ENCODE peak calls at places on chromosomes 13 and 19, in five cellular contexts. One of them, this sample, is unnamed.

GRCh38 chr13:95391325-95391724 is 90.1 kb upstream of the ABCC4 start:
- DNase-seq in cardiac muscle cell: no peak
- DNase-seq in psoas muscle: no peak
- DNase-seq in Peyer's patch: no peak
- DNase-seq in esophagus muscularis mucosa: no peak
- DNase-seq in this sample: no peak

GRCh38 chr13:67367385-67367784 is 137.2 kb upstream of the PCDH9 start:
- DNase-seq in cardiac muscle cell: peak; percentile 13
- DNase-seq in psoas muscle: no peak
- DNase-seq in Peyer's patch: no peak
- DNase-seq in esophagus muscularis mucosa: no peak
- DNase-seq in this sample: no peak

GRCh38 chr19:42254083-42254849 is 662 bp downstream of the ERF start:
- DNase-seq in cardiac muscle cell: peak; percentile 66
- DNase-seq in psoas muscle: peak; percentile 80
- DNase-seq in Peyer's patch: peak; percentile 95
- DNase-seq in esophagus muscularis mucosa: peak; percentile 96
- DNase-seq in this sample: peak; percentile 79

GRCh38 chr13:48727252-48728011 is 73.7 kb downstream of the CYSLTR2 start:
- DNase-seq in cardiac muscle cell: peak; percentile 69
- DNase-seq in psoas muscle: no peak
- DNase-seq in Peyer's patch: no peak
- DNase-seq in esophagus muscularis mucosa: no peak
- DNase-seq in this sample: peak; percentile 48

GRCh38 chr13:49265822-49266221 is 18.1 kb downstream of the CDADC1 start:
- DNase-seq in cardiac muscle cell: no peak
- DNase-seq in psoas muscle: no peak
- DNase-seq in Peyer's patch: no peak
- DNase-seq in esophagus muscularis mucosa: no peak
- DNase-seq in this sample: no peak

GRCh38 chr13:110575322-110576069 is 14.0 kb upstream of the RAB20 start:
- DNase-seq in cardiac muscle cell: peak; percentile 33
- DNase-seq in psoas muscle: peak; percentile 63
- DNase-seq in Peyer's patch: peak; percentile 69
- DNase-seq in esophagus muscularis mucosa: no peak
- DNase-seq in this sample: peak; percentile 26

GRCh38 chr19:3708207-3708931 is at the start of gene TJP3:
- DNase-seq in cardiac muscle cell: peak; percentile 25
- DNase-seq in psoas muscle: peak; percentile 67
- DNase-seq in Peyer's patch: peak; percentile 87
- DNase-seq in esophagus muscularis mucosa: no peak
- DNase-seq in this sample: no peak

GRCh38 chr13:53200498-53201453 is 172.2 kb downstream of the OLFM4 start:
- DNase-seq in cardiac muscle cell: peak; percentile 58
- DNase-seq in psoas muscle: peak; percentile 70
- DNase-seq in Peyer's patch: peak; percentile 54
- DNase-seq in esophagus muscularis mucosa: peak; percentile 70
- DNase-seq in this sample: peak; percentile 23

GRCh38 chr19:54674021-54674617 is 11.3 kb downstream of the LILRB4 start:
- DNase-seq in cardiac muscle cell: peak; percentile 40
- DNase-seq in psoas muscle: no peak
- DNase-seq in Peyer's patch: no peak
- DNase-seq in esophagus muscularis mucosa: no peak
- DNase-seq in this sample: no peak

GRCh38 chr19:485583-486236 is 10.6 kb upstream of the MADCAM1 start:
- DNase-seq in cardiac muscle cell: peak; percentile 60
- DNase-seq in psoas muscle: peak; percentile 69
- DNase-seq in Peyer's patch: peak; percentile 65
- DNase-seq in esophagus muscularis mucosa: no peak
- DNase-seq in this sample: peak; percentile 48

DNA sequence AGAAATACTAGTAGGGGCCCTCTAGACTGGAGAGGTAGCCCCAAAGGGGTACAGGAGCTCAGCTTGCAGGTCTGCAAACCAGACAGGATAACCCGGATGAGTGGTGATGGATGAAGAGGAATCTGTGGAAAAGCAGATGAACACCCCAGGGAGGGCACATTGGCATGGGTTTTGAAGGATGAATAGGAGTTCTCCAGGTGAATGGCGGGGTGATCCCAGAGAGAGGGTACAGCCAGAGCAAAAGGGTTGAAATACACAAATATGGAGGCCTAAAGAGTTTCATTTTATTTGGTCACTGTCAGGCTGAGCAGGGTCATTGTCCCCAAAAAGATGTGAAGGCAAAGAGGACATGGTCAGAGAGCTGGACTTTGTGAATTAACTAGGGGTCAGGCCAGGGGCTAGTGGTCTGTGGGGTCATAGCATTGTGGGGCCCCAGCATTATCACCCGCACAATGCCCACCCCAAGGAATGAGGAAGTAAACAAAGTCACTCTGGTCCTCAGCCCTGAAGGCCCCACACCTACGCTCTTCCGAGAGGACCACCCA is 4.8 kb downstream of the NR2F6 start:
- DNase-seq in cardiac muscle cell: no peak
- DNase-seq in psoas muscle: no peak
- DNase-seq in Peyer's patch: no peak
- DNase-seq in esophagus muscularis mucosa: no peak
- DNase-seq in this sample: no peak
- H3K4me3 ChIP-seq in cardiac muscle cell: no peak overlapping the region
- H3K4me3 ChIP-seq in psoas muscle: peak overlapping the region; percentile 1
- H3K4me3 ChIP-seq in Peyer's patch: peak overlapping the region; percentile 17
- H3K4me3 ChIP-seq in esophagus muscularis mucosa: no peak overlapping the region
- H3K4me3 ChIP-seq in this sample: no peak overlapping the region

DNA sequence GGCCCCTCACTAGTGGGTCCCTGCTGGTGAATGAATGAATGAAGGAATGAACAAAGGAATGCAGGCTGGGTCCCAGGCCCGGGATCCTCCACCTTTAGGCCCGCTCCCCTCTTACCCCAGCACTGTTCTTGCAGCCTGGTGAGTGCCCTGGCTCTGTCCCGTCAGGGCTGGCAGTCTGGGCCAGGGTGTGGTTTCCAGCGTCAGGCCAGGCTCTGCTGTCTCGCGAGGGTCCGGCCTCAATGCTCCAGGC is 317 bp downstream of the LYL1 start:
- DNase-seq in cardiac muscle cell: no peak
- DNase-seq in psoas muscle: no peak
- DNase-seq in Peyer's patch: no peak
- DNase-seq in esophagus muscularis mucosa: no peak
- DNase-seq in this sample: no peak
- H3K27ac ChIP-seq in cardiac muscle cell: no peak overlapping the region
- H3K27ac ChIP-seq in psoas muscle: peak overlapping the region; percentile 60
- H3K27ac ChIP-seq in Peyer's patch: peak overlapping the region; percentile 69
- H3K27ac ChIP-seq in esophagus muscularis mucosa: peak overlapping the region; percentile 77
- H3K27ac ChIP-seq in this sample: peak overlapping the region; percentile 97

GRCh38 chr19:31391518-31391917 is 42.3 kb upstream of the TSHZ3 start:
- DNase-seq in cardiac muscle cell: no peak
- DNase-seq in psoas muscle: no peak
- DNase-seq in Peyer's patch: no peak
- DNase-seq in esophagus muscularis mucosa: no peak
- DNase-seq in this sample: no peak

GRCh38 chr19:31390721-31391120 is 41.5 kb upstream of the TSHZ3 start:
- DNase-seq in cardiac muscle cell: no peak
- DNase-seq in psoas muscle: no peak
- DNase-seq in Peyer's patch: no peak
- DNase-seq in esophagus muscularis mucosa: no peak
- DNase-seq in this sample: no peak

GRCh38 chr19:31389874-31390273 is 40.6 kb upstream of the TSHZ3 start:
- DNase-seq in cardiac muscle cell: no peak
- DNase-seq in psoas muscle: no peak
- DNase-seq in Peyer's patch: no peak
- DNase-seq in esophagus muscularis mucosa: no peak
- DNase-seq in this sample: no peak

GRCh38 chr19:31397308-31397707 is 48.1 kb upstream of the TSHZ3 start:
- DNase-seq in cardiac muscle cell: no peak
- DNase-seq in psoas muscle: no peak
- DNase-seq in Peyer's patch: no peak
- DNase-seq in esophagus muscularis mucosa: no peak
- DNase-seq in this sample: no peak

DNA sequence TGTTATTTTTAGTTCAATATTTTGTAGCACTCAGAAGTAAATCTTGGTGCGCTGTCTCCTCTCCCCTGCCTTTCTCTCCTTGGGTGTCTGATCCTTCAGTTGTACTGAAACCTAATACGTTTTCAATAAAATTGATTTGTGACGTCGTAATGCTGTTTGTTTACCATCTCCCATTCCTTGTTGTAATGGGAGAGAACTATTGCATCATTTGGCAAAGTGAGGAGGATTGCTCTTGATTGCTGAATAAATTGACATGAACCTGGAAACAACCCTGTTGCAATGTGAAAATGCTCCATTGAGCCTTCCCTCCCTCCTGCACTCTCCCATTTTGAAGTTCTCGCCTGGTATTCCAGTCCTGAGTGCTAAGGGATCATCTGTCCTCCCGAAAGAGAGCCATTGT is 43.3 kb upstream of the TSHZ3 start:
- DNase-seq in cardiac muscle cell: peak; percentile 19
- DNase-seq in psoas muscle: no peak
- DNase-seq in Peyer's patch: no peak
- DNase-seq in esophagus muscularis mucosa: no peak
- DNase-seq in this sample: no peak
- H3K4me3 ChIP-seq in cardiac muscle cell: no peak overlapping the region
- H3K4me3 ChIP-seq in psoas muscle: no peak overlapping the region
- H3K4me3 ChIP-seq in Peyer's patch: no peak overlapping the region
- H3K4me3 ChIP-seq in esophagus muscularis mucosa: no peak overlapping the region
- H3K4me3 ChIP-seq in this sample: no peak overlapping the region

GRCh38 chr19:1647664-1648155 is 4.7 kb downstream of the TCF3 start:
- DNase-seq in cardiac muscle cell: no peak
- DNase-seq in psoas muscle: no peak
- DNase-seq in Peyer's patch: peak; percentile 61
- DNase-seq in esophagus muscularis mucosa: no peak
- DNase-seq in this sample: no peak

GRCh38 chr19:1645299-1645698 is 7.1 kb downstream of the TCF3 start:
- DNase-seq in cardiac muscle cell: no peak
- DNase-seq in psoas muscle: no peak
- DNase-seq in Peyer's patch: no peak
- DNase-seq in esophagus muscularis mucosa: no peak
- DNase-seq in this sample: no peak

GRCh38 chr19:1646931-1647663 is 5.3 kb downstream of the TCF3 start:
- DNase-seq in cardiac muscle cell: no peak
- DNase-seq in psoas muscle: no peak
- DNase-seq in Peyer's patch: no peak
- DNase-seq in esophagus muscularis mucosa: no peak
- DNase-seq in this sample: no peak

GRCh38 chr19:1648156-1648925 is 4.1 kb downstream of the TCF3 start:
- DNase-seq in cardiac muscle cell: no peak
- DNase-seq in psoas muscle: no peak
- DNase-seq in Peyer's patch: peak; percentile 62
- DNase-seq in esophagus muscularis mucosa: no peak
- DNase-seq in this sample: no peak

DNA sequence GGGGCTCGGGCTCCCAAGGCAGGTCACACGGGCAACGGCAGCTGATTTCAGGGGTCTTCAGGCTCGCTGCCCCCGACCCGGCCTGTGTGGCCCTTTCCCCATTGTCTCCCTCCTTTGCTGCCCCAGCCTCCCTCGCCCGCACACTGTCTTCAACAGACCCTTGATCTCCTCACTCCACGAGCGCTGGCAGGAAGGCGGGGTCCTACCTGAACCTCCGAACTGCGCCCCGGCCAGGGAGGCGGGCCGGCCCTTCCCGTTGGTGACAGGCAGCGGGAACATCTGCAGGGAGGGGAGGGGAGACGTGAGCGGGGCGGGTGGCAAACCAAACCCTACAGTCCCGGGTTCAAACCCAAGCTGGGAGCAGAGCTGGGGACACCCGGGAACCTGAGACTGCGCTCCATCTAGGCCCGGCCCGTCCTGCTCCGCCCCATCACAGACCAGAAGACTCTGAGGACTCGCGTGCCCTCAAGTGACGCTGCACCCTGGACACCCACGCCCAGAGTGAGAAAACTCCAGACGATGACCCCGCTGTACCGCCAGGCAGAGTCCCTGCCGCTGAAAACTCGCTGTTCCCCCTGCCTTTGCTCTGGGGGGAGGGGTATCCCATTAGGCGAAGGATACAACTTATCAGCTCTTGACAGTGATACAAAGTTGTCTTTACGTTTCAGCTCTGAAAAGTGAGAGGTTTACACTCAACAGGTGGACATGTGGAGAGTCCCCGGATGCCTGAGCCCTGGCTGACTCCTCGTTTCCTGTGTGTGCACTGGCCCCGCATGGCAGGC is 6.1 kb downstream of the TCF3 start:
- DNase-seq in cardiac muscle cell: no peak
- DNase-seq in psoas muscle: no peak
- DNase-seq in Peyer's patch: no peak
- DNase-seq in esophagus muscularis mucosa: no peak
- DNase-seq in this sample: no peak
- H3K27ac ChIP-seq in cardiac muscle cell: peak overlapping the region; percentile 11
- H3K27ac ChIP-seq in psoas muscle: no peak overlapping the region
- H3K27ac ChIP-seq in Peyer's patch: no peak overlapping the region
- H3K27ac ChIP-seq in esophagus muscularis mucosa: no peak overlapping the region
- H3K27ac ChIP-seq in this sample: no peak overlapping the region

GRCh38 chr19:13019330-13019729 is 24.1 kb downstream of the NFIX start:
- DNase-seq in cardiac muscle cell: no peak
- DNase-seq in psoas muscle: no peak
- DNase-seq in Peyer's patch: no peak
- DNase-seq in esophagus muscularis mucosa: no peak
- DNase-seq in this sample: no peak
- H3K4me3 ChIP-seq in cardiac muscle cell: no peak overlapping the region
- H3K4me3 ChIP-seq in psoas muscle: peak overlapping the region; percentile 57
- H3K4me3 ChIP-seq in Peyer's patch: no peak overlapping the region
- H3K4me3 ChIP-seq in esophagus muscularis mucosa: no peak overlapping the region
- H3K4me3 ChIP-seq in this sample: no peak overlapping the region

GRCh38 chr13:74773263-74773662 is 639.1 kb upstream of the KLF12 start:
- DNase-seq in cardiac muscle cell: no peak
- DNase-seq in psoas muscle: no peak
- DNase-seq in Peyer's patch: no peak
- DNase-seq in esophagus muscularis mucosa: no peak
- DNase-seq in this sample: no peak

GRCh38 chr13:74778946-74779345 is 644.7 kb upstream of the KLF12 start:
- DNase-seq in cardiac muscle cell: no peak
- DNase-seq in psoas muscle: no peak
- DNase-seq in Peyer's patch: no peak
- DNase-seq in esophagus muscularis mucosa: no peak
- DNase-seq in this sample: no peak

GRCh38 chr13:74774252-74774651 is 640.0 kb upstream of the KLF12 start:
- DNase-seq in cardiac muscle cell: peak; percentile 49
- DNase-seq in psoas muscle: no peak
- DNase-seq in Peyer's patch: no peak
- DNase-seq in esophagus muscularis mucosa: no peak
- DNase-seq in this sample: no peak

DNA sequence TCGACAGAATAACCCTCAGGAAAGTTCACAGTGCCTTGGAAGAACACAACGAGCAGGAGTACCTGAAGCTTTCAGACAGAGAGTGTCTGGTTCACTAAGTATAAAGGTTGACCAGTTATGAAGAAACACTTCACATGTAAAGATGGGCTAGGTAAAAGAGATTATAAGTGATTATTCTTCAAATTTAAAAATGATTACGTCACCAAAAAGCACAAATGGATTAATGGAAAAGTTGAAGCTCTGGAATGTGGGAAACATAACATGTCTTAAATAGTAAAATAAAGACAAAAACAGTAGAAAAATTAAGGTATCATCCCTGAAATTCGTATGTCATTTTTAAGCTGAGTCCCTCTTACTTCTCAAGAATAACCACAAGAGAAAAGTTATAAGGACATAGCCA is 643.9 kb upstream of the KLF12 start:
- DNase-seq in cardiac muscle cell: no peak
- DNase-seq in psoas muscle: no peak
- DNase-seq in Peyer's patch: no peak
- DNase-seq in esophagus muscularis mucosa: no peak
- DNase-seq in this sample: no peak
- H3K27ac ChIP-seq in cardiac muscle cell: no peak overlapping the region
- H3K27ac ChIP-seq in psoas muscle: no peak overlapping the region
- H3K27ac ChIP-seq in Peyer's patch: no peak overlapping the region
- H3K27ac ChIP-seq in esophagus muscularis mucosa: no peak overlapping the region
- H3K27ac ChIP-seq in this sample: no peak overlapping the region